ENCODE peak calls at places on chromosome 17, in six cellular contexts. X is amygdala, V is mucosa of descending colon, I is neuronal stem cell, Q is hepatocyte, U is AML-193. M is an unnamed sample.

GRCh38 chr17:31740611-31741082 is 118.4 kb downstream of the COPRS start:
- DNase-seq in V (no peak), Q (peak; percentile 49), X (no peak), U (no peak), I (no peak), M (peak; percentile 18)

GRCh38 chr17:43027091-43028032 is 2.3 kb downstream of the RND2 start:
- DNase-seq in I (no peak), V (no peak), X (no peak), Q (no peak), U (no peak), M (no peak)

GRCh38 chr17:37608369-37609169 is 649 bp downstream of the SYNRG start:
- DNase-seq in V (no peak), Q (peak; percentile 67), X (no peak), U (peak; percentile 59), I (peak; percentile 77), M (no peak)

GRCh38 chr17:9402590-9403199 is 172.9 kb downstream of the STX8 start:
- DNase-seq in X (no peak), I (no peak), V (no peak), U (peak; percentile 19), Q (peak; percentile 22), M (no peak)

GRCh38 chr17:56031636-56032035 is 121.6 kb upstream of the ANKFN1 start:
- DNase-seq in V (no peak), I (no peak), X (no peak), U (no peak), Q (no peak), M (no peak)

GRCh38 chr17:63203652-63204051 is 237.6 kb downstream of the TANC2 start:
- DNase-seq in U (no peak), X (no peak), I (no peak), V (no peak), Q (no peak), M (no peak)

GRCh38 chr17:55067697-55068439 is 99.3 kb downstream of the STXBP4 start:
- DNase-seq in I (no peak), U (no peak), V (no peak), Q (no peak), X (no peak), M (no peak)

GRCh38 chr17:8163978-8164814 is 1.4 kb upstream of the VAMP2 start:
- DNase-seq in X (peak; percentile 36), Q (peak; percentile 75), I (no peak), U (peak; percentile 13), V (peak; percentile 91), M (peak; percentile 84)

GRCh38 chr17:39095309-39095686 is 56.1 kb downstream of the PLXDC1 start:
- DNase-seq in X (no peak), V (no peak), U (no peak), I (no peak), Q (no peak), M (no peak)

GRCh38 chr17:50817838-50818237 is 17.5 kb upstream of the WFIKKN2 start:
- DNase-seq in V (no peak), X (no peak), I (no peak), U (no peak), Q (no peak), M (no peak)

GRCh38 chr17:71983828-71984227 is 137.0 kb upstream of the SOX9 start:
- DNase-seq in U (no peak), X (no peak), V (no peak), I (no peak), Q (no peak), M (no peak)

GRCh38 chr17:58575511-58575910 is 61.1 kb upstream of the MTMR4 start:
- DNase-seq in I (no peak), Q (peak; percentile 57), X (no peak), V (no peak), U (no peak), M (no peak)

GRCh38 chr17:66737524-66737923 is 97.4 kb upstream of the CACNG5 start:
- DNase-seq in V (no peak), I (peak; percentile 21), U (no peak), X (peak; percentile 39), Q (peak; percentile 24), M (peak; percentile 69)

GRCh38 chr17:40493697-40494096 is 7.7 kb downstream of the TNS4 start:
- DNase-seq in X (no peak), Q (no peak), V (no peak), U (no peak), I (no peak), M (no peak)

M was measured in right cardiac atrium.